ENCODE peak calls at places on chromosome 14, in ten cellular contexts. R is mucosa of descending colon; P is left cardiac atrium; J is putamen; Z is tibial artery; O is naive thymus-derived CD8-positive, alpha-beta T cell; D is DND-41; W is IMR-90; U is small intestine; A is caudate nucleus. S is an unnamed sample.
A peak's percentile ranks its signal among the peaks of the same experiment; 100 is the strongest.

GRCh38 chr14:85296466-85297210 is 233.3 kb upstream of the FLRT2 start:
- DNase-seq in A (no peak), U (no peak), R (no peak), O (no peak), J (no peak), P (no peak), D (no peak), W (peak; percentile 70), Z (no peak), S (no peak)

GRCh38 chr14:76697246-76697645 is 64.0 kb upstream of the VASH1 start:
- DNase-seq in P (no peak), A (no peak), R (no peak), U (no peak), O (no peak), J (no peak), Z (no peak), W (no peak), D (no peak), S (no peak)

GRCh38 chr14:101465795-101466448 is 95.4 kb upstream of the DIO3 start:
- DNase-seq in W (no peak), A (no peak), Z (no peak), O (no peak), J (no peak), D (no peak), P (no peak), R (no peak), U (no peak), S (no peak)

GRCh38 chr14:45728448-45729225 is 475.6 kb upstream of the MIS18BP1 start:
- DNase-seq in O (no peak), R (no peak), W (no peak), J (no peak), P (no peak), Z (no peak), A (no peak), D (no peak), U (no peak), S (no peak)

GRCh38 chr14:96579855-96580254 is 77.7 kb downstream of the PAPOLA start:
- DNase-seq in P (no peak), D (no peak), W (no peak), O (no peak), R (no peak), U (no peak), A (no peak), J (no peak), Z (no peak), S (no peak)

GRCh38 chr14:97248973-97249372 is 451.8 kb downstream of the VRK1 start:
- DNase-seq in W (no peak), R (no peak), U (no peak), D (no peak), Z (no peak), A (no peak), J (no peak), P (no peak), O (no peak), S (no peak)

GRCh38 chr14:102408729-102409128 is 46.0 kb downstream of the TECPR2 start:
- DNase-seq in D (peak; percentile 25), A (no peak), U (no peak), R (no peak), Z (no peak), P (no peak), O (no peak), J (no peak), W (peak; percentile 7), S (no peak)

GRCh38 chr14:29216316-29216715 is 449.7 kb downstream of the FOXG1 start:
- DNase-seq in Z (no peak), O (no peak), J (no peak), R (no peak), U (no peak), W (no peak), A (no peak), D (no peak), P (no peak), S (no peak)

GRCh38 chr14:52783211-52783610 is 8.2 kb downstream of the GNPNAT1 start:
- DNase-seq in Z (no peak), W (no peak), O (no peak), R (no peak), U (no peak), P (no peak), J (no peak), D (no peak), A (no peak), S (no peak)

GRCh38 chr14:26963696-26964095 is 365.9 kb upstream of the NOVA1 start:
- DNase-seq in Z (no peak), A (no peak), W (no peak), J (no peak), P (no peak), R (no peak), U (no peak), D (no peak), O (no peak), S (peak; percentile 65)

GRCh38 chr14:61034416-61035100 is 53.5 kb downstream of the SLC38A6 start:
- DNase-seq in O (no peak), D (peak; percentile 45), Z (no peak), W (no peak), A (no peak), J (no peak), R (no peak), U (no peak), P (no peak), S (no peak)

GRCh38 chr14:55752580-55753365 is 172.8 kb downstream of the KTN1 start:
- DNase-seq in D (no peak), R (no peak), J (no peak), W (peak; percentile 65), A (no peak), U (peak; percentile 52), P (peak; percentile 27), Z (no peak), O (no peak), S (no peak)

GRCh38 chr14:91031668-91032067 is 28.8 kb downstream of the RPS6KA5 start:
- DNase-seq in W (no peak), U (no peak), A (no peak), R (no peak), Z (no peak), P (no peak), J (no peak), D (no peak), O (no peak), S (no peak)

GRCh38 chr14:90383731-90384542 is 12.9 kb upstream of the CALM1 start:
- DNase-seq in A (peak; percentile 65), W (peak; percentile 46), J (peak; percentile 76), Z (peak; percentile 61), R (peak; percentile 75), O (peak; percentile 72), P (peak; percentile 71), U (peak; percentile 78), D (peak; percentile 69), S (peak; percentile 85)

GRCh38 chr14:31414190-31414833 is 6.0 kb downstream of the HEATR5A start:
- DNase-seq in A (no peak), Z (no peak), J (no peak), D (no peak), W (peak; percentile 30), R (no peak), O (no peak), U (no peak), P (no peak), S (no peak)

GRCh38 chr14:21300892-21301291 is 21.0 kb downstream of the RPGRIP1 start:
- DNase-seq in J (no peak), Z (no peak), P (peak; percentile 29), W (no peak), A (peak; percentile 11), R (peak; percentile 53), O (peak; percentile 16), D (no peak), U (no peak), S (no peak)

GRCh38 chr14:92702441-92702918 is 45.9 kb downstream of the LGMN start:
- DNase-seq in J (no peak), O (no peak), D (no peak), R (no peak), A (no peak), Z (no peak), P (no peak), W (no peak), U (no peak), S (no peak)

GRCh38 chr14:34070917-34071407 is 120.1 kb upstream of the EGLN3 start:
- DNase-seq in Z (no peak), W (no peak), P (no peak), R (no peak), J (no peak), O (no peak), U (no peak), A (no peak), D (no peak), S (no peak)

GRCh38 chr14:89085154-89086059 is 261.0 kb downstream of the TTC8 start:
- DNase-seq in U (no peak), A (no peak), R (no peak), J (no peak), D (no peak), Z (no peak), P (peak; percentile 40), W (no peak), O (no peak), S (no peak)

GRCh38 chr14:32594766-32595165 is 265.7 kb downstream of the AKAP6 start:
- DNase-seq in W (peak; percentile 24), D (no peak), A (no peak), Z (no peak), P (no peak), O (no peak), J (peak; percentile 36), U (no peak), R (no peak), S (no peak)

GRCh38 chr14:53011053-53011462 is 60.2 kb upstream of the FERMT2 start:
- DNase-seq in W (peak; percentile 99), A (peak; percentile 22), Z (peak; percentile 83), U (peak; percentile 3), J (peak; percentile 10), P (peak; percentile 83), D (no peak), O (no peak), R (no peak), S (peak; percentile 93)

GRCh38 chr14:75738192-75738591 is 77.1 kb downstream of the TTLL5 start:
- DNase-seq in J (no peak), O (no peak), W (peak; percentile 14), R (no peak), D (no peak), Z (no peak), P (no peak), U (no peak), A (no peak), S (no peak)

GRCh38 chr14:93115920-93116675 is at the start of gene ITPK1:
- DNase-seq in R (peak; percentile 80), O (peak; percentile 63), W (peak; percentile 41), Z (peak; percentile 34), P (peak; percentile 59), D (peak; percentile 65), A (peak; percentile 59), J (peak; percentile 68), U (peak; percentile 67), S (peak; percentile 80)

GRCh38 chr14:23645504-23645811 is 9.3 kb downstream of the DHRS2 start:
- DNase-seq in Z (no peak), A (no peak), P (no peak), J (no peak), U (no peak), W (no peak), R (no peak), O (no peak), D (no peak), S (no peak)

GRCh38 chr14:104438166-104438887 is 141.2 kb upstream of the C14orf180 start:
- DNase-seq in J (no peak), R (no peak), U (no peak), P (no peak), W (no peak), Z (no peak), O (no peak), D (no peak), A (no peak), S (no peak)

GRCh38 chr14:101810897-101811620 is 49.5 kb downstream of the PPP2R5C start:
- DNase-seq in R (no peak), O (no peak), U (no peak), A (no peak), W (peak; percentile 38), P (no peak), J (no peak), D (no peak), Z (no peak), S (no peak)

GRCh38 chr14:95424533-95424932 is 91.9 kb downstream of the SYNE3 start:
- DNase-seq in J (no peak), R (no peak), O (no peak), A (no peak), W (peak; percentile 23), U (no peak), P (peak; percentile 47), Z (no peak), D (no peak), S (no peak)

GRCh38 chr14:95518045-95518751 is 1.7 kb upstream of the SYNE3 start:
- DNase-seq in W (peak; percentile 57), O (no peak), Z (no peak), J (no peak), D (no peak), A (no peak), P (no peak), U (peak; percentile 65), R (peak; percentile 27), S (no peak)